ENCODE peak calls at places on chromosome 9, in six cellular contexts. U is H1, M is WTC11, A is HepG2, C is GM12878, Z is K562. F is an unnamed sample.

GRCh38 chr9:87640385-87640795 is 85.5 kb upstream of the CTSL start:
- DNase-seq in U (no peak), M (no peak), A (no peak), C (no peak), Z (no peak), F (no peak)

GRCh38 chr9:12889402-12890106 is 114.7 kb downstream of the LURAP1L start:
- DNase-seq in U (no peak), M (no peak), A (no peak), C (no peak), Z (no peak), F (no peak)

GRCh38 chr9:113633782-113634596 is 170.5 kb downstream of the RGS3 start:
- DNase-seq in U (no peak), M (peak), A (peak), C (no peak), Z (no peak), F (no peak)

GRCh38 chr9:34178698-34179527 is at the start of gene UBAP1:
- DNase-seq in U (peak), M (peak), A (peak), C (peak), Z (peak), F (peak)

GRCh38 chr9:70229026-70229425 is 29.8 kb upstream of the SMC5 start:
- DNase-seq in U (no peak), M (no peak), A (no peak), C (no peak), Z (no peak), F (no peak)

GRCh38 chr9:13810510-13810909 is 503.4 kb downstream of the NFIB start:
- DNase-seq in U (no peak), M (no peak), A (no peak), C (no peak), Z (no peak), F (no peak)

GRCh38 chr9:92650839-92651621 is 18.9 kb downstream of the IPPK start:
- DNase-seq in U (no peak), M (no peak), A (no peak), C (no peak), Z (no peak), F (no peak)

GRCh38 chr9:120531683-120532300 is 48.2 kb downstream of the CDK5RAP2 start:
- DNase-seq in U (no peak), M (peak), A (peak), C (no peak), Z (peak), F (peak)

GRCh38 chr9:115057559-115057958 is 60.4 kb downstream of the TNC start:
- DNase-seq in U (no peak), M (no peak), A (no peak), C (no peak), Z (no peak), F (no peak)

DNA sequence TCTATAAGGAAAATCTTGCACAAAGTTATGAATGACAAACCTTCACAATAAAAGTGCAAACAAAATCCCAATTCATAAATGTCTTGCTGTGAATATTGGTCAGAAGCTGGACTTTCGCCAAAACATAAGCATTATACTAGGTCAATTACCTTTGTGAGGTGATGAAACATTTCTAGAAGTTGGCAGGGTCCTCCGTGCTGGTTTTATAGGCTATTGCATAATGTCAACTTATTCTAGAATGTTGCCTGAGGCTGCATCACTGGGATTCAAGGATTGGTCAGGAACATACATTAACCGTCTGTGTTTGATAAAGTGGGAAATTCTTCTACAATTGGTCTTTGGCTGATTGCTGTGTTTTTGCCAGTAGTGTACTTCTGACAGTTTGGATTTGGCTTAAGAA is 49.8 kb upstream of the PALM2AKAP2 start:
- DNase-seq in U (no peak), M (no peak), A (no peak), C (no peak), Z (no peak), F (no peak)
- TF ChIP-seq ATF3 in U (no peak), M (no peak), A (no peak), C (no peak), Z (no peak), F (no peak)

GRCh38 chr9:35696520-35697215 is 6.9 kb upstream of the TPM2 start:
- DNase-seq in U (no peak), M (peak), A (peak), C (no peak), Z (peak), F (peak)
- TF ChIP-seq ATF3 in U (no peak), M (no peak), A (no peak), C (no peak), Z (no peak), F (no peak)

GRCh38 chr9:89386206-89386605 is 67.9 kb downstream of the SECISBP2 start:
- DNase-seq in U (no peak), M (no peak), A (no peak), C (no peak), Z (no peak), F (no peak)
- TF ChIP-seq ATF3 in U (no peak), M (no peak), A (no peak), C (no peak), Z (no peak), F (no peak)

GRCh38 chr9:123321874-123322770 is 33.9 kb upstream of the CRB2 start:
- DNase-seq in U (no peak), M (no peak), A (no peak), C (no peak), Z (no peak), F (no peak)

GRCh38 chr9:123323482-123324013 is 32.4 kb upstream of the CRB2 start:
- DNase-seq in U (no peak), M (no peak), A (no peak), C (no peak), Z (no peak), F (no peak)

GRCh38 chr9:123324767-123325183 is 31.2 kb upstream of the CRB2 start:
- DNase-seq in U (no peak), M (no peak), A (peak), C (no peak), Z (no peak), F (no peak)

GRCh38 chr9:123320814-123321213 is 35.2 kb upstream of the CRB2 start:
- DNase-seq in U (no peak), M (no peak), A (no peak), C (no peak), Z (no peak), F (no peak)

GRCh38 chr9:123322771-123323481 is 33.1 kb upstream of the CRB2 start:
- DNase-seq in U (no peak), M (no peak), A (no peak), C (no peak), Z (no peak), F (no peak)
- TF ChIP-seq ATF3 in U (no peak), M (no peak), A (no peak), C (no peak), Z (no peak), F (no peak)